ENCODE peak calls at places on chromosomes 6 and 20, in five cellular contexts. One of them, this sample, is unnamed.

GRCh38 chr6:80319286-80319685 is 212.8 kb downstream of the BCKDHB start:
- DNase-seq in MV-4-11: no peak
- DNase-seq in iPS-NIHi11: no peak
- DNase-seq in AG08395: no peak
- DNase-seq in ELR: peak
- DNase-seq in this sample: peak

GRCh38 chr20:37690626-37691369 is 3.0 kb upstream of the CTNNBL1 start:
- DNase-seq in AG08395: no peak
- DNase-seq in MV-4-11: no peak
- DNase-seq in iPS-NIHi11: no peak
- DNase-seq in ELR: no peak
- DNase-seq in this sample: no peak

GRCh38 chr6:87282743-87283142 is 39.6 kb upstream of the SMIM8 start:
- DNase-seq in ELR: no peak
- DNase-seq in AG08395: no peak
- DNase-seq in iPS-NIHi11: no peak
- DNase-seq in MV-4-11: no peak
- DNase-seq in this sample: peak

GRCh38 chr6:21003780-21004541 is 469.7 kb downstream of the CDKAL1 start:
- DNase-seq in MV-4-11: no peak
- DNase-seq in ELR: peak
- DNase-seq in iPS-NIHi11: no peak
- DNase-seq in AG08395: peak
- DNase-seq in this sample: peak

GRCh38 chr6:45044510-45045252 is 283.4 kb upstream of the RUNX2 start:
- DNase-seq in AG08395: no peak
- DNase-seq in iPS-NIHi11: no peak
- DNase-seq in ELR: peak
- DNase-seq in MV-4-11: no peak
- DNase-seq in this sample: peak

GRCh38 chr6:5746392-5747140 is 260.2 kb downstream of the NRN1 start:
- DNase-seq in AG08395: peak
- DNase-seq in MV-4-11: no peak
- DNase-seq in iPS-NIHi11: peak
- DNase-seq in ELR: no peak
- DNase-seq in this sample: peak

GRCh38 chr6:148677594-148678476 is 69.0 kb upstream of the UST start:
- DNase-seq in MV-4-11: peak
- DNase-seq in ELR: no peak
- DNase-seq in AG08395: no peak
- DNase-seq in iPS-NIHi11: no peak
- DNase-seq in this sample: no peak

GRCh38 chr6:157741889-157742615 is 81.0 kb upstream of the SNX9 start:
- DNase-seq in MV-4-11: no peak
- DNase-seq in AG08395: no peak
- DNase-seq in iPS-NIHi11: no peak
- DNase-seq in ELR: no peak
- DNase-seq in this sample: no peak

GRCh38 chr6:87436435-87436834 is 28.7 kb downstream of the CFAP206 start:
- DNase-seq in MV-4-11: peak
- DNase-seq in ELR: peak
- DNase-seq in iPS-NIHi11: peak
- DNase-seq in AG08395: peak
- DNase-seq in this sample: peak

GRCh38 chr6:34465551-34466241 is at the start of gene PACSIN1:
- DNase-seq in MV-4-11: no peak
- DNase-seq in AG08395: no peak
- DNase-seq in ELR: peak
- DNase-seq in iPS-NIHi11: peak
- DNase-seq in this sample: no peak

GRCh38 chr20:36064661-36065426 is 89.7 kb upstream of the EPB41L1 start:
- DNase-seq in iPS-NIHi11: peak
- DNase-seq in MV-4-11: peak
- DNase-seq in ELR: peak
- DNase-seq in AG08395: peak
- DNase-seq in this sample: peak

GRCh38 chr6:48315051-48315719 is 204.2 kb upstream of the PTCHD4 start:
- DNase-seq in MV-4-11: no peak
- DNase-seq in AG08395: no peak
- DNase-seq in iPS-NIHi11: no peak
- DNase-seq in ELR: peak
- DNase-seq in this sample: no peak

GRCh38 chr20:18857640-18858039 is 44.1 kb downstream of the SCP2D1 start:
- DNase-seq in AG08395: peak
- DNase-seq in ELR: peak
- DNase-seq in MV-4-11: no peak
- DNase-seq in iPS-NIHi11: no peak
- DNase-seq in this sample: peak

GRCh38 chr6:44452725-44453124 is 65.2 kb downstream of the CDC5L start:
- DNase-seq in MV-4-11: no peak
- DNase-seq in ELR: peak
- DNase-seq in AG08395: peak
- DNase-seq in iPS-NIHi11: no peak
- DNase-seq in this sample: peak

GRCh38 chr6:151014404-151015150 is 149.1 kb downstream of the MTHFD1L start:
- DNase-seq in ELR: peak
- DNase-seq in MV-4-11: peak
- DNase-seq in AG08395: peak
- DNase-seq in iPS-NIHi11: peak
- DNase-seq in this sample: peak

GRCh38 chr20:39124064-39124463 is 161.9 kb downstream of the DHX35 start:
- DNase-seq in iPS-NIHi11: no peak
- DNase-seq in ELR: peak
- DNase-seq in MV-4-11: no peak
- DNase-seq in AG08395: no peak
- DNase-seq in this sample: peak

GRCh38 chr20:17969276-17969883 is 562 bp downstream of the MGME1 start:
- DNase-seq in MV-4-11: peak
- DNase-seq in AG08395: peak
- DNase-seq in iPS-NIHi11: peak
- DNase-seq in ELR: peak
- DNase-seq in this sample: peak

GRCh38 chr6:75503291-75503690 is 9.7 kb upstream of the FILIP1 start:
- DNase-seq in ELR: no peak
- DNase-seq in MV-4-11: no peak
- DNase-seq in AG08395: no peak
- DNase-seq in iPS-NIHi11: no peak
- DNase-seq in this sample: no peak

GRCh38 chr6:13370623-13371022 is 42.3 kb upstream of the TBC1D7 start:
- DNase-seq in iPS-NIHi11: no peak
- DNase-seq in ELR: no peak
- DNase-seq in AG08395: no peak
- DNase-seq in MV-4-11: no peak
- DNase-seq in this sample: no peak

GRCh38 chr20:3766832-3767433 is 620 bp downstream of the ADISSP start:
- DNase-seq in MV-4-11: no peak
- DNase-seq in iPS-NIHi11: peak
- DNase-seq in ELR: peak
- DNase-seq in AG08395: no peak
- DNase-seq in this sample: no peak

GRCh38 chr20:35181731-35182130 is 9.9 kb downstream of the PROCR start:
- DNase-seq in AG08395: peak
- DNase-seq in iPS-NIHi11: no peak
- DNase-seq in MV-4-11: no peak
- DNase-seq in ELR: no peak
- DNase-seq in this sample: no peak

GRCh38 chr6:29676981-29677601 is 3.9 kb downstream of the ZFP57 start:
- DNase-seq in MV-4-11: peak
- DNase-seq in AG08395: no peak
- DNase-seq in iPS-NIHi11: peak
- DNase-seq in ELR: peak
- DNase-seq in this sample: peak

GRCh38 chr6:54801244-54801643 is 45.3 kb upstream of the FAM83B start:
- DNase-seq in AG08395: no peak
- DNase-seq in iPS-NIHi11: no peak
- DNase-seq in ELR: no peak
- DNase-seq in MV-4-11: no peak
- DNase-seq in this sample: no peak

GRCh38 chr6:136566007-136566487 is 15.8 kb upstream of the MAP7 start:
- DNase-seq in AG08395: no peak
- DNase-seq in iPS-NIHi11: no peak
- DNase-seq in MV-4-11: peak
- DNase-seq in ELR: no peak
- DNase-seq in this sample: no peak

GRCh38 chr20:24754691-24755090 is 194.4 kb upstream of the CST7 start:
- DNase-seq in iPS-NIHi11: no peak
- DNase-seq in AG08395: no peak
- DNase-seq in MV-4-11: no peak
- DNase-seq in ELR: no peak
- DNase-seq in this sample: no peak

GRCh38 chr6:2853766-2854393 is 12.2 kb upstream of the SERPINB1 start:
- DNase-seq in MV-4-11: peak
- DNase-seq in ELR: peak
- DNase-seq in AG08395: peak
- DNase-seq in iPS-NIHi11: peak
- DNase-seq in this sample: peak

GRCh38 chr6:108168980-108169800 is 3.4 kb downstream of the NR2E1 start:
- DNase-seq in MV-4-11: no peak
- DNase-seq in ELR: no peak
- DNase-seq in iPS-NIHi11: no peak
- DNase-seq in AG08395: no peak
- DNase-seq in this sample: no peak

GRCh38 chr6:159819932-159820640 is 20.0 kb downstream of the PNLDC1 start:
- DNase-seq in ELR: no peak
- DNase-seq in MV-4-11: peak
- DNase-seq in iPS-NIHi11: peak
- DNase-seq in AG08395: no peak
- DNase-seq in this sample: no peak

This sample was measured in bronchial epithelial cell.